ENCODE peak calls at places on chromosome 7, in four cellular contexts. M, B, J and L are unnamed samples.

GRCh38 chr7:90966346-90966745 is 297.9 kb upstream of the FZD1 start:
- DNase-seq in M (no peak), B (no peak), J (no peak), L (no peak)

GRCh38 chr7:64876792-64877713 is 26.0 kb upstream of the ZNF273 start:
- DNase-seq in M (peak), B (no peak), J (peak), L (no peak)

GRCh38 chr7:423312-424260 is 96.1 kb downstream of the PDGFA start:
- DNase-seq in M (no peak), B (no peak), J (no peak), L (no peak)

GRCh38 chr7:74197449-74198108 is 12.2 kb upstream of the LAT2 start:
- DNase-seq in M (no peak), B (no peak), J (no peak), L (no peak)

GRCh38 chr7:92158660-92159575 is 20.0 kb downstream of the LRRD1 start:
- DNase-seq in M (no peak), B (no peak), J (peak), L (no peak)

GRCh38 chr7:92767427-92767826 is 68.9 kb downstream of the CDK6 start:
- DNase-seq in M (no peak), B (no peak), J (no peak), L (no peak)

GRCh38 chr7:460374-461117 is 59.1 kb downstream of the PDGFA start:
- DNase-seq in M (no peak), B (no peak), J (no peak), L (peak)

GRCh38 chr7:4015371-4015770 is 666.7 kb upstream of the FOXK1 start:
- DNase-seq in M (no peak), B (no peak), J (no peak), L (no peak)

GRCh38 chr7:22759721-22760120 is 32.7 kb downstream of the IL6 start:
- DNase-seq in M (no peak), B (no peak), J (no peak), L (no peak)

GRCh38 chr7:96088579-96088978 is 233.3 kb downstream of the SLC25A13 start:
- DNase-seq in M (no peak), B (no peak), J (no peak), L (no peak)

GRCh38 chr7:86667732-86668131 is 24.0 kb downstream of the GRM3 start:
- DNase-seq in M (no peak), B (no peak), J (peak), L (no peak)

GRCh38 chr7:45131891-45132290 is 20.4 kb upstream of the TBRG4 start:
- DNase-seq in M (no peak), B (no peak), J (no peak), L (no peak)

GRCh38 chr7:15476101-15476918 is 85.5 kb downstream of the AGMO start:
- DNase-seq in M (no peak), B (no peak), J (no peak), L (no peak)

GRCh38 chr7:108589874-108590273 is 20.2 kb downstream of the DNAJB9 start:
- DNase-seq in M (no peak), B (no peak), J (no peak), L (no peak)

GRCh38 chr7:111226800-111227199 is 135.9 kb downstream of the LRRN3 start:
- DNase-seq in M (no peak), B (no peak), J (no peak), L (no peak)

GRCh38 chr7:94303736-94304135 is 91.0 kb upstream of the COL1A2 start:
- DNase-seq in M (no peak), B (no peak), J (no peak), L (no peak)

GRCh38 chr7:53110425-53110824 is 75.0 kb downstream of the POM121L12 start:
- DNase-seq in M (no peak), B (no peak), J (no peak), L (no peak)

GRCh38 chr7:44051611-44052220 is 7.2 kb downstream of the DBNL start:
- DNase-seq in M (no peak), B (no peak), J (no peak), L (no peak)

GRCh38 chr7:124764847-124765400 is 668 bp downstream of the GPR37 start:
- DNase-seq in M (no peak), B (peak), J (peak), L (no peak)

GRCh38 chr7:106166651-106167342 is 54.7 kb upstream of the SYPL1 start:
- DNase-seq in M (no peak), B (no peak), J (peak), L (peak)

GRCh38 chr7:113119429-113119828 is 1.1 kb upstream of the SMIM30 start:
- DNase-seq in M (no peak), B (no peak), J (no peak), L (no peak)

GRCh38 chr7:102469972-102470825 is 5.4 kb downstream of the LRWD1 start:
- DNase-seq in M (no peak), B (peak), J (no peak), L (no peak)

GRCh38 chr7:137760111-137760510 is 86.7 kb downstream of the DGKI start:
- DNase-seq in M (no peak), B (no peak), J (no peak), L (no peak)

GRCh38 chr7:152904698-152905097 is 145.1 kb downstream of the ACTR3B start:
- DNase-seq in M (no peak), B (no peak), J (no peak), L (no peak)

GRCh38 chr7:17090751-17091150 is 207.7 kb upstream of the AHR start:
- DNase-seq in M (no peak), B (no peak), J (no peak), L (no peak)

GRCh38 chr7:42956062-42956461 is 23.9 kb downstream of the MRPL32 start:
- DNase-seq in M (no peak), B (no peak), J (no peak), L (no peak)

GRCh38 chr7:631966-632830 is 94.3 kb upstream of the DNAAF5 start:
- DNase-seq in M (no peak), B (peak), J (no peak), L (no peak)

GRCh38 chr7:51071427-51071826 is 245.2 kb downstream of the COBL start:
- DNase-seq in M (no peak), B (no peak), J (no peak), L (no peak)

GRCh38 chr7:30276203-30276900 is 8.0 kb upstream of the ZNRF2 start:
- DNase-seq in M (peak), B (no peak), J (peak), L (no peak)

GRCh38 chr7:45456747-45457146 is 117.4 kb upstream of the ADCY1 start:
- DNase-seq in M (no peak), B (no peak), J (no peak), L (no peak)

GRCh38 chr7:99312316-99313203 is 13.1 kb upstream of the ARPC1A start:
- DNase-seq in M (peak), B (peak), J (peak), L (no peak)

GRCh38 chr7:14841850-14842249 is 60.7 kb downstream of the DGKB start:
- DNase-seq in M (no peak), B (no peak), J (no peak), L (no peak)

GRCh38 chr7:37643876-37644275 is 39.7 kb upstream of the GPR141 start:
- DNase-seq in M (no peak), B (no peak), J (no peak), L (no peak)

GRCh38 chr7:103888603-103889153 is 100.8 kb downstream of the RELN start:
- DNase-seq in M (no peak), B (no peak), J (no peak), L (no peak)

GRCh38 chr7:151233111-151233701 is 923 bp downstream of the CHPF2 start:
- DNase-seq in M (peak), B (no peak), J (peak), L (peak)

GRCh38 chr7:87627634-87627994 is 584 bp upstream of the RUNDC3B start:
- DNase-seq in M (peak), B (no peak), J (no peak), L (peak)

GRCh38 chr7:68009716-68010115 is 1013.1 kb downstream of the TYW1 start:
- DNase-seq in M (no peak), B (no peak), J (no peak), L (no peak)

GRCh38 chr7:156147104-156147503 is 334.8 kb upstream of the SHH start:
- DNase-seq in M (no peak), B (no peak), J (no peak), L (no peak)